ENCODE peak calls at places on chromosomes 13 and 19, in seven cellular contexts. K, F, T, J, Z, B and Q are unnamed samples.

GRCh38 chr13:77207943-77208342 is 119.0 kb downstream of the MYCBP2 start:
- DNase-seq in J (no peak), Z (peak; percentile 60), K (peak; percentile 96), T (no peak), F (peak; percentile 2), B (no peak), Q (no peak)

GRCh38 chr13:107866007-107866665 is 349.2 kb downstream of the LIG4 start:
- DNase-seq in J (peak; percentile 47), B (peak; percentile 70), T (no peak), K (peak; percentile 34), Z (peak; percentile 51), F (no peak), Q (peak; percentile 6)

GRCh38 chr19:40236366-40236765 is 9.9 kb upstream of the CCNP start:
- DNase-seq in J (no peak), F (no peak), K (no peak), B (peak; percentile 54), T (no peak), Z (no peak), Q (no peak)

GRCh38 chr19:34867631-34868030 is 59.1 kb upstream of the ZNF30 start:
- DNase-seq in K (no peak), F (no peak), Z (no peak), T (no peak), J (no peak), B (no peak), Q (no peak)

GRCh38 chr13:48954086-48954485 is 21.6 kb upstream of the FNDC3A start:
- DNase-seq in Z (peak; percentile 41), T (no peak), K (peak; percentile 51), F (no peak), B (no peak), J (no peak), Q (no peak)

GRCh38 chr13:95382411-95382810 is 81.2 kb upstream of the ABCC4 start:
- DNase-seq in B (no peak), T (no peak), F (no peak), K (no peak), Z (no peak), J (no peak), Q (no peak)

GRCh38 chr13:58087566-58087965 is 456.0 kb downstream of the PCDH17 start:
- DNase-seq in K (no peak), J (no peak), T (no peak), Z (no peak), B (no peak), F (no peak), Q (no peak)

GRCh38 chr13:114310961-114311360 is 3.3 kb upstream of the CHAMP1 start:
- DNase-seq in B (no peak), J (no peak), K (peak; percentile 75), F (no peak), Z (no peak), T (no peak), Q (no peak)

GRCh38 chr19:15722956-15723355 is 4.9 kb upstream of the OR10H2 start:
- DNase-seq in Z (no peak), B (no peak), J (no peak), T (no peak), F (no peak), K (no peak), Q (no peak)

GRCh38 chr19:51750381-51751124 is 1.1 kb downstream of the FPR1 start:
- DNase-seq in Z (peak; percentile 75), B (no peak), T (no peak), F (no peak), K (no peak), J (no peak), Q (no peak)

GRCh38 chr13:37446503-37446902 is 152.1 kb downstream of the POSTN start:
- DNase-seq in B (no peak), F (peak; percentile 49), J (no peak), Z (peak; percentile 86), T (no peak), K (peak; percentile 93), Q (no peak)

GRCh38 chr19:37362733-37363132 is 8.2 kb upstream of the ZNF527 start:
- DNase-seq in K (no peak), T (no peak), F (no peak), Z (peak; percentile 5), J (peak; percentile 82), B (no peak), Q (no peak)

GRCh38 chr19:45016388-45017314 is 15.4 kb downstream of the RELB start:
- DNase-seq in B (no peak), Z (peak; percentile 74), T (peak; percentile 62), J (peak; percentile 87), K (peak; percentile 63), F (no peak), Q (peak; percentile 81)

GRCh38 chr13:73397486-73398020 is 338.7 kb downstream of the KLF5 start:
- DNase-seq in B (no peak), F (no peak), Z (no peak), T (no peak), J (no peak), K (no peak), Q (no peak)

GRCh38 chr19:1970003-1970805 is 29.2 kb downstream of the CSNK1G2 start:
- DNase-seq in T (no peak), B (peak; percentile 61), J (no peak), F (no peak), K (no peak), Z (no peak), Q (no peak)

GRCh38 chr13:49124693-49125304 is 95.3 kb upstream of the MLNR start:
- DNase-seq in B (no peak), F (no peak), T (no peak), K (no peak), J (no peak), Z (no peak), Q (no peak)

GRCh38 chr13:101452519-101453485 is at the start of gene ITGBL1:
- DNase-seq in Z (peak; percentile 8), B (peak; percentile 62), K (peak; percentile 25), F (no peak), T (no peak), J (no peak), Q (no peak)

GRCh38 chr19:49336482-49337266 is 1.5 kb downstream of the CD37 start:
- DNase-seq in F (no peak), T (peak; percentile 10), K (no peak), J (no peak), Z (no peak), B (no peak), Q (no peak)

GRCh38 chr13:22227895-22228294 is 557.0 kb downstream of the FGF9 start:
- DNase-seq in J (no peak), F (no peak), Z (no peak), K (no peak), T (no peak), B (no peak), Q (no peak)

GRCh38 chr19:6010107-6010506 is 32.2 kb upstream of the RANBP3 start:
- DNase-seq in J (no peak), F (no peak), Z (no peak), K (no peak), T (no peak), B (peak; percentile 35), Q (no peak)

GRCh38 chr13:105894711-105895110 is 640.8 kb downstream of the EFNB2 start:
- DNase-seq in J (no peak), F (no peak), B (no peak), T (no peak), Z (peak; percentile 11), K (no peak), Q (no peak)

GRCh38 chr13:25207291-25207690 is 35.2 kb upstream of the AMER2 start:
- DNase-seq in Z (no peak), K (no peak), B (no peak), F (no peak), J (no peak), T (no peak), Q (no peak)

GRCh38 chr13:110349239-110349638 is 42.2 kb downstream of the COL4A2 start:
- DNase-seq in K (no peak), T (no peak), B (no peak), J (no peak), Z (no peak), F (no peak), Q (no peak)

GRCh38 chr13:32914686-32915085 is 101.5 kb upstream of the KL start:
- DNase-seq in K (no peak), J (no peak), Z (no peak), B (no peak), F (no peak), T (no peak), Q (no peak)

GRCh38 chr13:52830946-52831345 is 17.5 kb downstream of the PCDH8 start:
- DNase-seq in Z (no peak), T (no peak), F (no peak), J (no peak), B (no peak), K (peak; percentile 34), Q (no peak)

GRCh38 chr19:14400913-14401312 is 18.2 kb downstream of the DDX39A start:
- DNase-seq in T (no peak), K (no peak), Z (no peak), B (no peak), F (no peak), J (no peak), Q (no peak)

GRCh38 chr19:58562126-58563033 is 4.0 kb upstream of the UBE2M start:
- DNase-seq in T (peak; percentile 41), K (peak; percentile 39), F (no peak), J (peak; percentile 56), B (peak; percentile 85), Z (peak; percentile 61), Q (peak; percentile 56)

GRCh38 chr13:98773053-98773452 is 20.6 kb upstream of the SLC15A1 start:
- DNase-seq in F (no peak), Z (no peak), B (no peak), J (peak; percentile 57), T (no peak), K (no peak), Q (no peak)
- TF ChIP-seq CTCF in F (no peak), Z (peak; percentile 2), B (no peak), J (peak; percentile 44), T (no peak), K (no peak), Q (no peak)

DNA sequence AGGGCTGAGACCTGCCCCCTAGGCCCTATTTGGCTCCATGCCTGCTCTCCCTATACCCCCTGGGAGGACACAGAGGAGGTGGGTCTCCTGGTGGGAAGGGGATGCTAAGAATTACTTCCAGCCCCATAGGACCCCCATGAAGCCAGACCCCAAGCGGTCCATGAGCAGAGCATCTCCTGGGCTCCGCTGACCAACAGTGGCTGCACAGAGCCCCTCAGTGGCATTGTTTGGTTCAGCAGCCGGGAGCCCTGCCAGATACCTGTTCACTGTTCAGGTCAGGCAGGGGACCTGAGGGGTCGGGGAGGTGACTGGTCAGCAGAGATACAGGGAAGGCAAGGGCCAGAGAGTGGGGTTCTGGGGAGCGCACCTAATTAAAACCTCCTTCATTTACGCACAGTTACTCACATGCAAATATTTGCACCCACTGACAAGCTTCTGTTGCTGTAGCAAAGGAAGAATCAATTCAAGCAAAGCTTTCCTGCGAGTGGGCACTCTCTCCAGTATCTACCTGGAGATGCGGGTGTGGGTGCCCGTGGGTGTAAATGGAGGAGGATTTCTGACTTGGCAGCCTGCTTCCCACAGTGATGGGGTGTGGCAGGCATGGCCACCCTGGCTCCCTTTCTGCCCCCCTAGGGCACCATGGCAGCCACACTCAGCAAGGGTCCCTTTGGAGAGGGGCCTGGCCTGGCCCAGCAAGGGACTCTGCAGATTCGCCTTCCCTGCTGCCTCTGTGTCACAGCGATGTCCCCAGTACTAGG is 83.5 kb downstream of the CHST8 start:
- DNase-seq in K (no peak), J (peak; percentile 53), T (no peak), F (no peak), Z (no peak), B (peak; percentile 65), Q (no peak)
- TF ChIP-seq CTCF in K (no peak), J (no peak), T (no peak), F (no peak), Z (no peak), B (no peak), Q (no peak)

GRCh38 chr19:19644054-19644388 is 564 bp upstream of the GMIP start:
- DNase-seq in Z (no peak), B (no peak), J (no peak), K (no peak), T (no peak), F (no peak), Q (no peak)
- TF ChIP-seq CTCF in Z (no peak), B (no peak), J (peak; percentile 15), K (no peak), T (peak; percentile 34), F (no peak), Q (no peak)

GRCh38 chr19:41706741-41707501 is 1.5 kb upstream of the CEACAM5 start:
- DNase-seq in K (no peak), F (peak; percentile 11), T (peak; percentile 60), Z (peak; percentile 30), J (peak; percentile 88), B (no peak), Q (peak; percentile 87)
- TF ChIP-seq CTCF in K (no peak), F (peak; percentile 92), T (peak; percentile 99), Z (peak; percentile 68), J (peak; percentile 96), B (no peak), Q (peak; percentile 100)